ENCODE peak calls at places on chromosomes 12 and 14, in six cellular contexts. One of them, this sample, is unnamed.

GRCh38 chr14:97634786-97635185 is 837.6 kb downstream of the VRK1 start:
- DNase-seq in CD4-positive, alpha-beta memory T cell: peak
- DNase-seq in heart left ventricle: no peak
- DNase-seq in fibroblast of villous mesenchyme: no peak
- DNase-seq in body of pancreas: peak
- DNase-seq in thoracic aorta: no peak
- DNase-seq in this sample: no peak

GRCh38 chr12:88450130-88450529 is 130.1 kb downstream of the KITLG start:
- DNase-seq in fibroblast of villous mesenchyme: no peak
- DNase-seq in CD4-positive, alpha-beta memory T cell: no peak
- DNase-seq in body of pancreas: no peak
- DNase-seq in thoracic aorta: no peak
- DNase-seq in heart left ventricle: no peak
- DNase-seq in this sample: no peak

GRCh38 chr12:28313631-28314030 is 123.4 kb downstream of the CCDC91 start:
- DNase-seq in CD4-positive, alpha-beta memory T cell: no peak
- DNase-seq in thoracic aorta: no peak
- DNase-seq in fibroblast of villous mesenchyme: peak
- DNase-seq in body of pancreas: no peak
- DNase-seq in heart left ventricle: no peak
- DNase-seq in this sample: peak

GRCh38 chr12:15520083-15520482 is 197.8 kb downstream of the PTPRO start:
- DNase-seq in fibroblast of villous mesenchyme: no peak
- DNase-seq in heart left ventricle: no peak
- DNase-seq in body of pancreas: no peak
- DNase-seq in thoracic aorta: no peak
- DNase-seq in CD4-positive, alpha-beta memory T cell: no peak
- DNase-seq in this sample: no peak

GRCh38 chr14:58572092-58572853 is 65.5 kb upstream of the DACT1 start:
- DNase-seq in CD4-positive, alpha-beta memory T cell: peak
- DNase-seq in thoracic aorta: no peak
- DNase-seq in heart left ventricle: no peak
- DNase-seq in fibroblast of villous mesenchyme: peak
- DNase-seq in body of pancreas: no peak
- DNase-seq in this sample: peak

GRCh38 chr12:6547987-6548386 is 7.9 kb downstream of the IFFO1 start:
- DNase-seq in heart left ventricle: peak
- DNase-seq in fibroblast of villous mesenchyme: peak
- DNase-seq in body of pancreas: no peak
- DNase-seq in thoracic aorta: no peak
- DNase-seq in CD4-positive, alpha-beta memory T cell: no peak
- DNase-seq in this sample: no peak

GRCh38 chr14:90522585-90523191 is 125.9 kb downstream of the CALM1 start:
- DNase-seq in heart left ventricle: no peak
- DNase-seq in body of pancreas: peak
- DNase-seq in thoracic aorta: no peak
- DNase-seq in CD4-positive, alpha-beta memory T cell: no peak
- DNase-seq in fibroblast of villous mesenchyme: peak
- DNase-seq in this sample: no peak

GRCh38 chr14:21860172-21860571 is 186.6 kb upstream of the OR4E1 start:
- DNase-seq in thoracic aorta: no peak
- DNase-seq in body of pancreas: no peak
- DNase-seq in fibroblast of villous mesenchyme: no peak
- DNase-seq in heart left ventricle: no peak
- DNase-seq in CD4-positive, alpha-beta memory T cell: peak
- DNase-seq in this sample: peak

GRCh38 chr12:89492883-89493282 is 31.7 kb downstream of the GALNT4 start:
- DNase-seq in heart left ventricle: no peak
- DNase-seq in CD4-positive, alpha-beta memory T cell: no peak
- DNase-seq in body of pancreas: no peak
- DNase-seq in thoracic aorta: no peak
- DNase-seq in fibroblast of villous mesenchyme: no peak
- DNase-seq in this sample: no peak

GRCh38 chr12:116954700-116955381 is 44.1 kb downstream of the FBXW8 start:
- DNase-seq in CD4-positive, alpha-beta memory T cell: no peak
- DNase-seq in thoracic aorta: no peak
- DNase-seq in fibroblast of villous mesenchyme: no peak
- DNase-seq in heart left ventricle: no peak
- DNase-seq in body of pancreas: peak
- DNase-seq in this sample: no peak

GRCh38 chr12:124588689-124589318 is 21.4 kb upstream of the NCOR2 start:
- DNase-seq in fibroblast of villous mesenchyme: peak
- DNase-seq in CD4-positive, alpha-beta memory T cell: no peak
- DNase-seq in body of pancreas: peak
- DNase-seq in thoracic aorta: no peak
- DNase-seq in heart left ventricle: peak
- DNase-seq in this sample: no peak

GRCh38 chr14:44914849-44915248 is 46.9 kb downstream of the KLHL28 start:
- DNase-seq in body of pancreas: no peak
- DNase-seq in thoracic aorta: no peak
- DNase-seq in CD4-positive, alpha-beta memory T cell: no peak
- DNase-seq in heart left ventricle: no peak
- DNase-seq in fibroblast of villous mesenchyme: peak
- DNase-seq in this sample: no peak

GRCh38 chr12:101819467-101819866 is 11.3 kb downstream of the GNPTAB start:
- DNase-seq in body of pancreas: no peak
- DNase-seq in thoracic aorta: no peak
- DNase-seq in fibroblast of villous mesenchyme: no peak
- DNase-seq in CD4-positive, alpha-beta memory T cell: no peak
- DNase-seq in heart left ventricle: no peak
- DNase-seq in this sample: no peak

GRCh38 chr12:122788387-122788786 is 14.0 kb downstream of the CCDC62 start:
- DNase-seq in thoracic aorta: no peak
- DNase-seq in body of pancreas: no peak
- DNase-seq in heart left ventricle: no peak
- DNase-seq in fibroblast of villous mesenchyme: no peak
- DNase-seq in CD4-positive, alpha-beta memory T cell: no peak
- DNase-seq in this sample: no peak

GRCh38 chr12:44307506-44308168 is 471.8 kb downstream of the TMEM117 start:
- DNase-seq in CD4-positive, alpha-beta memory T cell: no peak
- DNase-seq in thoracic aorta: no peak
- DNase-seq in fibroblast of villous mesenchyme: no peak
- DNase-seq in heart left ventricle: no peak
- DNase-seq in body of pancreas: no peak
- DNase-seq in this sample: no peak

GRCh38 chr14:97283450-97284230 is 486.5 kb downstream of the VRK1 start:
- DNase-seq in thoracic aorta: no peak
- DNase-seq in body of pancreas: no peak
- DNase-seq in fibroblast of villous mesenchyme: no peak
- DNase-seq in heart left ventricle: no peak
- DNase-seq in CD4-positive, alpha-beta memory T cell: no peak
- DNase-seq in this sample: no peak

GRCh38 chr12:5027436-5027835 is 16.2 kb upstream of the KCNA5 start:
- DNase-seq in heart left ventricle: no peak
- DNase-seq in fibroblast of villous mesenchyme: no peak
- DNase-seq in thoracic aorta: no peak
- DNase-seq in CD4-positive, alpha-beta memory T cell: no peak
- DNase-seq in body of pancreas: no peak
- DNase-seq in this sample: no peak

GRCh38 chr12:56634242-56634836 is 4.2 kb upstream of the BAZ2A start:
- DNase-seq in fibroblast of villous mesenchyme: no peak
- DNase-seq in body of pancreas: peak
- DNase-seq in heart left ventricle: peak
- DNase-seq in thoracic aorta: no peak
- DNase-seq in CD4-positive, alpha-beta memory T cell: peak
- DNase-seq in this sample: no peak

GRCh38 chr14:69727860-69728259 is 39.1 kb upstream of the SRSF5 start:
- DNase-seq in thoracic aorta: no peak
- DNase-seq in body of pancreas: no peak
- DNase-seq in fibroblast of villous mesenchyme: no peak
- DNase-seq in CD4-positive, alpha-beta memory T cell: no peak
- DNase-seq in heart left ventricle: no peak
- DNase-seq in this sample: no peak

DNA sequence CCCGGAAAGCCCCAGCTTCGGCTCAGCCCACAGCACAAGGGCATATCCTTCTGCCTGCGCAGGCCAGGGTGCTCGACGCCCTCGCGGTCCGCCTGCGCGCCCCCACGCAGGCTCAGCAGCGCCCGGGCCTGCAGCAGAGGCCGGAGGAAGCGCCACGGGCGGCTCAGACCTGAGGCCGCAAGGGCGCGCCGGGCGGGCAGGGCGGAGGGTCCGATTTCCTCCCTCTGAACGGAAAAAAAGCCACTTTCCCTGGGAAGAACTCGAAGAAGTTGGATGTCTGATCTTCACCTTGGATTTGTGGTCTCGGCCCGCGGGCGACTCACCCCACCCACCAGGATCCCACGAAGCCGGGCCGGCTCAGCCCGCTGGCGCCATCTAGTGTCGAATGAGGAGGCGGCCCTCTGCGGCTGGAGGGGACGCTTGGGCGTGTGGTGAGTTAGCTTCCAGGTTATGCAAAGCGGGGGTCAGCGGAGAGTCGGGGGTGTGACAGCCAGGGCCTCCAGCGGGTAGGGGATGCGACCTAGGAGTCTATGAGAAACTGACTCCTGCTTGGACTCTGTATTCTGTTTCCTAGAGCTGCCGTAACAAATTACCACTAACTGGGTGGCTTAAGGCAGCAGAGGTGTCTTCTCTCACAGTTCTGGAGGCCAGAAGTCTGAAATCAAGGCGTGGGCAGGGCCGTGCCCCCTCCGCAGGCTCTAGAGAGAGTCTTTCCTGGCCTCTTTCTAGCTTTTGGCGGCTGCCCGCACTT is 40.0 kb upstream of the SRSF5 start:
- DNase-seq in fibroblast of villous mesenchyme: peak
- DNase-seq in body of pancreas: peak
- DNase-seq in CD4-positive, alpha-beta memory T cell: peak
- DNase-seq in heart left ventricle: peak
- DNase-seq in thoracic aorta: no peak
- DNase-seq in this sample: no peak
- H3K4me3 ChIP-seq in fibroblast of villous mesenchyme: peak
- H3K4me3 ChIP-seq in body of pancreas: peak
- H3K4me3 ChIP-seq in CD4-positive, alpha-beta memory T cell: peak
- H3K4me3 ChIP-seq in heart left ventricle: peak
- H3K4me3 ChIP-seq in thoracic aorta: peak
- H3K4me3 ChIP-seq in this sample: no peak

DNA sequence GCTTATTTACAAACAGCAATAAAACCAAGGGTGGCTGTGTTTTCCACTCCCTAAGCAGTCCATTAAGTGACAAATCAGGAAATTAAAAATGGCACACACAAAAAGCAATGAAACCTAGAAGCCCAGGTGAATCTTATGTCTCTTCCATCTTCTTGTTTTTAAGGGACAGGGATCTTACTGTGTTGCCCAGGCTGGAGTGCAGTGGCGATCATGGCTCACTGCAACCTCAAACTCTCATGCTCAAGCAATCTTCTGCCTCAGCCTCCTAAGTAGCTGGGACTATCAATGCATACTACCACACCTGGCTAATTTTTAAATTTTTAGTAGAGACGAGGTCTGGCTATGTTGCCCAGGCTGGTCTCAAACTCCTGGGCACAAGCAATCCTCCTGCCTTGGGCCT is 52.4 kb upstream of the CERS5 start:
- DNase-seq in heart left ventricle: no peak
- DNase-seq in body of pancreas: no peak
- DNase-seq in thoracic aorta: no peak
- DNase-seq in fibroblast of villous mesenchyme: no peak
- DNase-seq in CD4-positive, alpha-beta memory T cell: no peak
- DNase-seq in this sample: no peak
- H3K4me3 ChIP-seq in heart left ventricle: peak
- H3K4me3 ChIP-seq in body of pancreas: no peak
- H3K4me3 ChIP-seq in thoracic aorta: peak
- H3K4me3 ChIP-seq in fibroblast of villous mesenchyme: peak
- H3K4me3 ChIP-seq in CD4-positive, alpha-beta memory T cell: no peak
- H3K4me3 ChIP-seq in this sample: no peak

DNA sequence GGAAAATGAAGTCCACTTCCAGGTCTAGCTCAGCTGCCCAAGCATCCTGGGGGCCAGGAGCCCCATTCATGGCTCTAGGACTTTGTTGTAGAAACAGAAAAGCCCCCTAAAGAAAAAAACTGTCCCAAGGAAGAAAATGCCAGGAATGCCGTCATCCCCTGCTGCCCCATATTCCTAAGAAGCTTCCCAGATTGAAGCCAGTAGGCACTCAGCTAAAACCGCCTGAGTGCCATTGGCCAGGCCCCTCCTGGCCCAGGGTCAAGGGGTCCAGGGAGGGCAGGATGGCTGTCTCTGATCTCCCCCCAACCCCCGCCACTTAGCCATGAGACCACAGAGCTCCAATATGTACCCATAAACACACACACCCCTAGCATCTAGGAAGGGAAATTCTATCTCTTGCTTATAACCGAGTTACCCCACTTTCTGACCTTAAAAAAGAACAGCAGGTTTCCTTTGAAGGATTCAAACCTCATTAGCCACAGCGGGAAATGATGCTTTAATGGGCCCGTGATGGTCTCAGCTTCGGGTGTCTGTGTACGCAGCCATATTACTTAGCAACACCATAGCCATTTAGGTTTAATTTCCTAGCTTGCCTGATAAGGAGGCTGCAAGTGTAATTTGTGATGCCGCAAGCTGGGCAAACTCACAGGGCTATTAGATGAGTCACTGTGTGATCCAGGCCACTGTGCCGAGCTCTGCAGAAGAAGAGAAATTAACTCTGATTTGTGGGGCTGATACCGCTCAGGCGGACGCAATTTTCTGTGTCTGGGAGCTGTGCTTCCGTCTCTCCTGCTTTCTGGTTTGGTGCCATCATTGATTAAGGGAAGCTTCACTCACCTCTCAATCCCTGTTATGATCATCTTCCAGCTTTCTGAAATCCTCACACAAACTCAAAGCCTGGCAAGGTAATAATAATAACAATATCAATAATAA is 84.2 kb downstream of the GCH1 start:
- DNase-seq in fibroblast of villous mesenchyme: peak
- DNase-seq in thoracic aorta: no peak
- DNase-seq in CD4-positive, alpha-beta memory T cell: no peak
- DNase-seq in body of pancreas: peak
- DNase-seq in heart left ventricle: no peak
- DNase-seq in this sample: no peak
- H3K4me3 ChIP-seq in fibroblast of villous mesenchyme: no peak
- H3K4me3 ChIP-seq in thoracic aorta: no peak
- H3K4me3 ChIP-seq in CD4-positive, alpha-beta memory T cell: no peak
- H3K4me3 ChIP-seq in body of pancreas: no peak
- H3K4me3 ChIP-seq in heart left ventricle: no peak
- H3K4me3 ChIP-seq in this sample: no peak

DNA sequence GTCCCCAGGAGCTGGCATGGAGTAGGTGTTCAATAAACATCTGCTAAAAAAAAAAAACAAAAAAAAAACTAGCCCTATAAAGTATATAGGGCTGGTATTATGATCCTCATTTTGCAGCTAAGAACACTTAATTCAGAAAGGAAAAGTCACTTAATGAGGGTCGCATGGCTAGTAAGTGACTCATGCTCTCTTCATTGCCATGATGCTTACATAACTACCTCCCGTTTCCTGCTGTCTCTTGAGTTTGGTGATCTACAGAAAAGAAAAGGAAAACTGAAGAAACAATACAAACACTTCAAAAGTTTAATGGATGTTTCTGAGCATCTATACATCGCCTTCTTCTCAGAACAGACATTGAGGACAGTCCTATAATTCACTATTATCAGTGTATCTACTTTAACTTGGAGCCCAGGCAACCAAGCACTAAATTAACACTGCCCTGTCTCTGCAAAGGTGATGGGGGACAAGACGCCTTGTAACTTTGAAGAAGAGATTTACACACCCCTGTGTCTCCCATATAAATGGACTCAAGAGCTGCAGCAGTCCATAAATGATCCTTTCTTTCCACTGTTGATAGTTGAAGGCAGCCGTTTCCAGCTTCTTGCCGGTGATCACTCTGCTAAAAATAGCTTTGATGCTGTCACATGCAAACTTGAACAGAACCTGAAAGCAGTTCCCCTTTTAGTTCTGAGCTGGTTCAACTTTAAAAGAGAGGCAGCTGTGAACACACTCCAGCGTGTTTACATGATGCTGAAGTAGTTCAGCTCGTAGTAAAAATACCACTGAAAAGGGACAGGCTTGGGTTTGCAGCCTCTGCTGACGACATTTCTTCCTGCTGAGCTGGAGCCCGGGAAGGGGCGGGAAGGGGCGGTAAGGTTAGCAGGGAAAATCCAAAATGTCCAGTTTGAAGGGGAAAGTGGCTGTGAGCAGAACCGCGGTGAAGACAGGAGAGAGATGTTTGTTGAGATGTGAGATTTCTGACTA is 113.3 kb downstream of the FOXN3 start:
- DNase-seq in fibroblast of villous mesenchyme: peak
- DNase-seq in thoracic aorta: peak
- DNase-seq in CD4-positive, alpha-beta memory T cell: no peak
- DNase-seq in body of pancreas: peak
- DNase-seq in heart left ventricle: no peak
- DNase-seq in this sample: no peak
- H3K4me3 ChIP-seq in fibroblast of villous mesenchyme: peak
- H3K4me3 ChIP-seq in thoracic aorta: peak
- H3K4me3 ChIP-seq in CD4-positive, alpha-beta memory T cell: no peak
- H3K4me3 ChIP-seq in body of pancreas: no peak
- H3K4me3 ChIP-seq in heart left ventricle: peak
- H3K4me3 ChIP-seq in this sample: no peak